ENCODE peak calls at places on chromosome 20, in eight cellular contexts. One of them, this sample, is unnamed.

GRCh38 chr20:53805895-53806384 is 212.3 kb upstream of the ZNF217 start:
- DNase-seq in posterior cingulate gyrus: no peak
- DNase-seq in GM03348: peak
- DNase-seq in natural killer cell: no peak
- DNase-seq in AG10803: peak
- DNase-seq in fibroblast of the conjunctiva: no peak
- DNase-seq in heart right ventricle: no peak
- DNase-seq in dorsolateral prefrontal cortex: no peak
- DNase-seq in this sample: peak

GRCh38 chr20:49384437-49385434 is 97.7 kb downstream of the KCNB1 start:
- DNase-seq in posterior cingulate gyrus: peak
- DNase-seq in GM03348: peak
- DNase-seq in natural killer cell: peak
- DNase-seq in AG10803: peak
- DNase-seq in fibroblast of the conjunctiva: peak
- DNase-seq in heart right ventricle: peak
- DNase-seq in dorsolateral prefrontal cortex: peak
- DNase-seq in this sample: peak

GRCh38 chr20:1299522-1299921 is 29.4 kb downstream of the SDCBP2 start:
- DNase-seq in posterior cingulate gyrus: no peak
- DNase-seq in GM03348: no peak
- DNase-seq in natural killer cell: no peak
- DNase-seq in AG10803: no peak
- DNase-seq in fibroblast of the conjunctiva: no peak
- DNase-seq in heart right ventricle: no peak
- DNase-seq in dorsolateral prefrontal cortex: no peak
- DNase-seq in this sample: no peak

GRCh38 chr20:40689943-40690835 is 1.2 kb upstream of the MAFB start:
- DNase-seq in posterior cingulate gyrus: peak
- DNase-seq in GM03348: peak
- DNase-seq in natural killer cell: peak
- DNase-seq in AG10803: peak
- DNase-seq in fibroblast of the conjunctiva: peak
- DNase-seq in heart right ventricle: peak
- DNase-seq in dorsolateral prefrontal cortex: peak
- DNase-seq in this sample: peak

GRCh38 chr20:14336667-14337066 is 745 bp downstream of the FLRT3 start:
- DNase-seq in posterior cingulate gyrus: no peak
- DNase-seq in GM03348: no peak
- DNase-seq in natural killer cell: no peak
- DNase-seq in AG10803: no peak
- DNase-seq in fibroblast of the conjunctiva: no peak
- DNase-seq in heart right ventricle: no peak
- DNase-seq in dorsolateral prefrontal cortex: no peak
- DNase-seq in this sample: no peak

GRCh38 chr20:8853805-8854338 is 215.0 kb upstream of the PLCB4 start:
- DNase-seq in posterior cingulate gyrus: no peak
- DNase-seq in GM03348: peak
- DNase-seq in natural killer cell: no peak
- DNase-seq in AG10803: peak
- DNase-seq in fibroblast of the conjunctiva: peak
- DNase-seq in heart right ventricle: peak
- DNase-seq in dorsolateral prefrontal cortex: no peak
- DNase-seq in this sample: peak

GRCh38 chr20:6827472-6827871 is 60.0 kb downstream of the BMP2 start:
- DNase-seq in posterior cingulate gyrus: no peak
- DNase-seq in GM03348: no peak
- DNase-seq in natural killer cell: no peak
- DNase-seq in AG10803: no peak
- DNase-seq in fibroblast of the conjunctiva: no peak
- DNase-seq in heart right ventricle: no peak
- DNase-seq in dorsolateral prefrontal cortex: no peak
- DNase-seq in this sample: no peak

GRCh38 chr20:9515211-9515580 is 806 bp downstream of the LAMP5 start:
- DNase-seq in posterior cingulate gyrus: no peak
- DNase-seq in GM03348: no peak
- DNase-seq in natural killer cell: no peak
- DNase-seq in AG10803: no peak
- DNase-seq in fibroblast of the conjunctiva: no peak
- DNase-seq in heart right ventricle: no peak
- DNase-seq in dorsolateral prefrontal cortex: no peak
- DNase-seq in this sample: no peak

GRCh38 chr20:47905628-47906487 is 120.6 kb upstream of the SULF2 start:
- DNase-seq in posterior cingulate gyrus: no peak
- DNase-seq in GM03348: no peak
- DNase-seq in natural killer cell: no peak
- DNase-seq in AG10803: no peak
- DNase-seq in fibroblast of the conjunctiva: no peak
- DNase-seq in heart right ventricle: no peak
- DNase-seq in dorsolateral prefrontal cortex: no peak
- DNase-seq in this sample: no peak

GRCh38 chr20:15411781-15412180 is 1074.4 kb upstream of the FLRT3 start:
- DNase-seq in posterior cingulate gyrus: no peak
- DNase-seq in GM03348: no peak
- DNase-seq in natural killer cell: no peak
- DNase-seq in AG10803: no peak
- DNase-seq in fibroblast of the conjunctiva: no peak
- DNase-seq in heart right ventricle: no peak
- DNase-seq in dorsolateral prefrontal cortex: no peak
- DNase-seq in this sample: no peak

GRCh38 chr20:37627060-37627766 is 66.6 kb upstream of the CTNNBL1 start:
- DNase-seq in posterior cingulate gyrus: no peak
- DNase-seq in GM03348: peak
- DNase-seq in natural killer cell: no peak
- DNase-seq in AG10803: peak
- DNase-seq in fibroblast of the conjunctiva: peak
- DNase-seq in heart right ventricle: peak
- DNase-seq in dorsolateral prefrontal cortex: no peak
- DNase-seq in this sample: peak

GRCh38 chr20:2118783-2119182 is 17.2 kb downstream of the STK35 start:
- DNase-seq in posterior cingulate gyrus: no peak
- DNase-seq in GM03348: no peak
- DNase-seq in natural killer cell: no peak
- DNase-seq in AG10803: no peak
- DNase-seq in fibroblast of the conjunctiva: no peak
- DNase-seq in heart right ventricle: no peak
- DNase-seq in dorsolateral prefrontal cortex: no peak
- DNase-seq in this sample: no peak

GRCh38 chr20:23932256-23932655 is 52.7 kb upstream of the CST5 start:
- DNase-seq in posterior cingulate gyrus: no peak
- DNase-seq in GM03348: no peak
- DNase-seq in natural killer cell: no peak
- DNase-seq in AG10803: no peak
- DNase-seq in fibroblast of the conjunctiva: no peak
- DNase-seq in heart right ventricle: no peak
- DNase-seq in dorsolateral prefrontal cortex: no peak
- DNase-seq in this sample: no peak

GRCh38 chr20:63497138-63497945 is 1.5 kb downstream of the EEF1A2 start:
- DNase-seq in posterior cingulate gyrus: no peak
- DNase-seq in GM03348: no peak
- DNase-seq in natural killer cell: no peak
- DNase-seq in AG10803: no peak
- DNase-seq in fibroblast of the conjunctiva: no peak
- DNase-seq in heart right ventricle: no peak
- DNase-seq in dorsolateral prefrontal cortex: no peak
- DNase-seq in this sample: no peak

GRCh38 chr20:62906209-62906608 is 20.1 kb downstream of the DIDO1 start:
- DNase-seq in posterior cingulate gyrus: no peak
- DNase-seq in GM03348: no peak
- DNase-seq in natural killer cell: no peak
- DNase-seq in AG10803: no peak
- DNase-seq in fibroblast of the conjunctiva: no peak
- DNase-seq in heart right ventricle: peak
- DNase-seq in dorsolateral prefrontal cortex: no peak
- DNase-seq in this sample: no peak

GRCh38 chr20:64047968-64048401 is 1.5 kb downstream of the SOX18 start:
- DNase-seq in posterior cingulate gyrus: no peak
- DNase-seq in GM03348: no peak
- DNase-seq in natural killer cell: no peak
- DNase-seq in AG10803: no peak
- DNase-seq in fibroblast of the conjunctiva: no peak
- DNase-seq in heart right ventricle: no peak
- DNase-seq in dorsolateral prefrontal cortex: no peak
- DNase-seq in this sample: no peak

GRCh38 chr20:7930386-7930785 is 9.9 kb downstream of the HAO1 start:
- DNase-seq in posterior cingulate gyrus: no peak
- DNase-seq in GM03348: no peak
- DNase-seq in natural killer cell: no peak
- DNase-seq in AG10803: peak
- DNase-seq in fibroblast of the conjunctiva: no peak
- DNase-seq in heart right ventricle: no peak
- DNase-seq in dorsolateral prefrontal cortex: no peak
- DNase-seq in this sample: no peak

This sample was measured in COLO829.